ENCODE peak calls at places on chromosomes 4 and X, in seven cellular contexts. B is erythroblast, A is cardiac fibroblast, Z is ovary, M is germinal center, D is NCI-H1105, G is epithelial cell of esophagus. E is an unnamed sample.

GRCh38 chr4:101599620-101600019 is 190.9 kb upstream of the BANK1 start:
- DNase-seq in B (no peak), A (peak), Z (no peak), M (no peak), G (peak), D (no peak), E (peak)

GRCh38 chrX:16671005-16671404 is 21.0 kb downstream of the S100G start:
- DNase-seq in Z (no peak), M (no peak), G (peak), B (peak), A (peak), D (no peak), E (peak)

GRCh38 chr4:123836919-123837605 is 440.5 kb downstream of the SPRY1 start:
- DNase-seq in B (no peak), Z (no peak), A (no peak), G (peak), D (no peak), M (no peak), E (no peak)

GRCh38 chrX:148601034-148601433 is 100.6 kb downstream of the AFF2 start:
- DNase-seq in Z (no peak), D (no peak), G (peak), A (peak), B (no peak), M (no peak), E (peak)

GRCh38 chrX:22296871-22297270 is 24.2 kb downstream of the CBLL2 start:
- DNase-seq in D (no peak), A (no peak), M (no peak), B (no peak), G (no peak), Z (no peak), E (no peak)

GRCh38 chr4:185566425-185566824 is 31.1 kb upstream of the PDLIM3 start:
- DNase-seq in Z (no peak), M (no peak), D (no peak), B (no peak), A (peak), G (no peak), E (no peak)

GRCh38 chrX:43526878-43527277 is 129.2 kb upstream of the MAOA start:
- DNase-seq in M (no peak), A (no peak), D (no peak), Z (no peak), G (no peak), B (no peak), E (no peak)

GRCh38 chr4:156956947-156957346 is 14.7 kb downstream of the PDGFC start:
- DNase-seq in M (no peak), G (no peak), D (no peak), Z (no peak), B (no peak), A (no peak), E (no peak)

GRCh38 chr4:113952452-113953029 is 26.9 kb downstream of the ARSJ start:
- DNase-seq in B (peak), G (peak), D (peak), A (peak), Z (no peak), M (peak), E (peak)

GRCh38 chr4:1366371-1367229 is 19.6 kb downstream of the UVSSA start:
- DNase-seq in A (no peak), M (no peak), G (no peak), Z (peak), D (no peak), B (no peak), E (no peak)

GRCh38 chr4:106316773-106317409 is 541 bp downstream of the AIMP1 start:
- DNase-seq in M (no peak), G (no peak), Z (no peak), B (peak), A (peak), D (no peak), E (peak)

GRCh38 chr4:33062155-33062554 is 2342.0 kb downstream of the PCDH7 start:
- DNase-seq in G (no peak), M (no peak), B (no peak), A (peak), D (no peak), Z (no peak), E (no peak)

GRCh38 chrX:153878969-153879653 is 6.9 kb downstream of the L1CAM start:
- DNase-seq in G (no peak), A (no peak), D (no peak), B (no peak), Z (no peak), M (no peak), E (peak)

GRCh38 chrX:54921427-54922021 is 900 bp downstream of the TRO start:
- DNase-seq in D (peak), B (peak), M (peak), Z (peak), A (peak), G (peak), E (no peak)

GRCh38 chr4:112140536-112140935 is 4.7 kb upstream of the FAM241A start:
- DNase-seq in D (no peak), B (no peak), G (no peak), A (peak), M (no peak), Z (no peak), E (no peak)

GRCh38 chr4:38190717-38191178 is 230.6 kb downstream of the PTTG2 start:
- DNase-seq in G (no peak), M (no peak), Z (peak), D (no peak), B (no peak), A (peak), E (no peak)

GRCh38 chrX:75781618-75782017 is 3.4 kb downstream of the MAGEE2 start:
- DNase-seq in M (no peak), Z (no peak), B (no peak), A (no peak), G (no peak), D (peak), E (no peak)

GRCh38 chr4:107850438-107850837 is 25.7 kb downstream of the SGMS2 start:
- DNase-seq in D (no peak), Z (no peak), A (no peak), G (no peak), M (no peak), B (no peak), E (no peak)

GRCh38 chrX:110403839-110404238 is 45.2 kb downstream of the RTL9 start:
- DNase-seq in D (no peak), G (peak), Z (no peak), A (peak), M (no peak), B (peak), E (no peak)

GRCh38 chr4:68744368-68744767 is 71.4 kb upstream of the UGT2B10 start:
- DNase-seq in G (no peak), M (no peak), A (no peak), Z (no peak), D (no peak), B (no peak), E (no peak)

E was measured in NB4.